ENCODE peak calls at places on chromosome 16, in five cellular contexts. A is WTC11, J is GM12878, N is HCT116, W is HepG2. F is an unnamed sample.

GRCh38 chr16:6916946-6917345 is 415.7 kb upstream of the RBFOX1 start:
- DNase-seq in J (no peak), N (no peak), W (no peak), A (no peak), F (no peak)

GRCh38 chr16:56807011-56807675 is 57.9 kb upstream of the SLC12A3 start:
- DNase-seq in N (no peak), W (peak), J (no peak), A (no peak), F (no peak)

GRCh38 chr16:31404353-31405064 is 11.4 kb downstream of the ITGAD start:
- DNase-seq in W (no peak), A (no peak), J (no peak), N (peak), F (peak)

GRCh38 chr16:54268340-54268739 is 18.2 kb downstream of the IRX3 start:
- DNase-seq in J (no peak), W (peak), A (no peak), N (no peak), F (no peak)

GRCh38 chr16:14527411-14528044 is 102.5 kb downstream of the PARN start:
- DNase-seq in J (no peak), A (no peak), N (no peak), W (no peak), F (no peak)

GRCh38 chr16:46629331-46629843 is 8.2 kb upstream of the SHCBP1 start:
- DNase-seq in N (peak), J (no peak), A (no peak), W (peak), F (peak)

GRCh38 chr16:27251561-27252205 is 16.9 kb downstream of the NSMCE1 start:
- DNase-seq in A (no peak), J (no peak), N (no peak), W (no peak), F (no peak)

GRCh38 chr16:3140603-3141427 is 6.0 kb downstream of the ZNF213 start:
- DNase-seq in N (no peak), J (no peak), W (no peak), A (no peak), F (no peak)

GRCh38 chr16:57504491-57504890 is 18.2 kb upstream of the DOK4 start:
- DNase-seq in W (no peak), J (no peak), A (no peak), N (no peak), F (no peak)

GRCh38 chr16:30567160-30567990 is 4.1 kb downstream of the ZNF688 start:
- DNase-seq in J (no peak), N (no peak), W (no peak), A (no peak), F (no peak)

GRCh38 chr16:35689764-35690163 is 2230.4 kb downstream of the TP53TG3F start:
- DNase-seq in W (no peak), A (no peak), N (no peak), J (no peak), F (no peak)

GRCh38 chr16:57614546-57615343 is 13.7 kb upstream of the ADGRG1 start:
- DNase-seq in J (no peak), N (no peak), W (no peak), A (no peak), F (no peak)

GRCh38 chr16:4380131-4381063 is 8.7 kb downstream of the VASN start:
- DNase-seq in N (no peak), J (no peak), A (no peak), W (no peak), F (no peak)

GRCh38 chr16:69073181-69073669 is 32.2 kb upstream of the HAS3 start:
- DNase-seq in W (peak), A (no peak), J (no peak), N (peak), F (no peak)

GRCh38 chr16:80932725-80933124 is 74.0 kb downstream of the CMC2 start:
- DNase-seq in N (no peak), A (no peak), J (no peak), W (no peak), F (no peak)

GRCh38 chr16:22388101-22388644 is 13.8 kb upstream of the CDR2 start:
- DNase-seq in A (no peak), W (no peak), N (no peak), J (no peak), F (no peak)

GRCh38 chr16:27624154-27625049 is 74.5 kb downstream of the KATNIP start:
- DNase-seq in A (no peak), N (no peak), J (no peak), W (peak), F (no peak)

GRCh38 chr16:56424791-56425438 is 430 bp downstream of the AMFR start:
- DNase-seq in J (no peak), N (no peak), A (peak), W (no peak), F (peak)

DNA sequence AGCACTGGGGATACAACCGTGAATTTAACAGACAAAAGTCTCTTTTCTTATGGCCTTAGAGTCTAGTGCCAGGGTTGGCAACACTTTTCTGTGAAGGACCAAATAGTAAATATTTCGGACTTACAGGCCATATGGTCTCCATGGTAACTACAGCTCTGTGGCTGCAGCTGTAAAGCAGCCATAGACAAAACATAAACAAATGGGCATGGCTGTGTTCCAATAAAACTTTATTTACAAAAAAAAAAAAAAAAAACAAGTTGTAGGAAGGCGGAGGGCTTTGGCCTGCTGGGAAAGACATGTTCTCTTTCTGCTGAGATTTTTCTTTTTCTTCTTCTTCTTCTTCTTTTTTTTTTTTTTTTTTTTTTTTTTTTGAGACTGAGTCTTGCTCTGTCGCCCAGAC is 98.7 kb downstream of the ABCC12 start:
- DNase-seq in A (no peak), N (no peak), W (no peak), J (no peak), F (no peak)
- TF ChIP-seq SP1 in A (no peak), N (no peak), W (no peak), J (no peak), F (no peak)

DNA sequence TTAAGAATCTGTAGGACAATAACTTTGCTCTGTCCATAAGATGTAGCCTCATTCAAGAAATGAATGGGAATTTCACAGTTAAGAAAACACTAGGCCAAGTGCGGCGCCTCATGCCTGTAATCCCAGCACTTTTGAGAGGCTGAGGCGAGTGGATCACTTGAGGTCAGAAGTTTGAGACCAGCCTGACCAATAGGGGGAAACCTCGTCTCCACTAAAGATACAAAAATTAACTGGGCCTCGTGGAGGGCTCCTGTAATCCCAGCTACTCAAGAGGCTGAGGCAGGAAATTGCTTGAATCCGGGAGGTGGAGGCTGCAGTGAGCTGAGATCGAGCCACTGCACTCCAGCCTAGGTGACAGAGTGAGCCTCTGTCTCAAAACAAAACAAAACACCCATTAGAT is 19.9 kb upstream of the RSL1D1 start:
- DNase-seq in W (peak), J (no peak), A (peak), N (no peak), F (no peak)
- TF ChIP-seq SP1 in W (no peak), J (no peak), A (no peak), N (no peak), F (no peak)

DNA sequence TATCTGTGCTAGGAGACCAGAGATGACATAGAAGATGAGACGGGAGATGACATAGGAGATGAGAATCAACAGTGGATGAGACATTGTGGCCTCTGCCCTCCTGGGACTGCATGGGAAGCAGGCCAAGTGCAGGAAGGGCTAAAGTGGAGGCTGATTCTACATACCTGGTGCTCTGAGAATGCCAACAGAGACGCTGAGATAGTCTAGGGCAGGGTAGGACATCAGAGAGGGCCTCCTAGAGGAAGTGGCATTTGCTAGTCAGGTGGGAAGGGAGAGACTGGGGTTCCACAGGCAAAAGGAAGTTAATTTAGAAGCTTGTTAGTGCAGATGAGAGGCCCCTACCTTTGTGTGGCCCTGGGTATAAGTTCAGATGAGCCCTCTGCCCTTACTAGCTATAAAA is 224.2 kb downstream of the CBLN1 start:
- DNase-seq in A (no peak), J (no peak), N (no peak), W (no peak), F (no peak)
- TF ChIP-seq SP1 in A (no peak), J (no peak), N (no peak), W (no peak), F (no peak)

GRCh38 chr16:17416461-17417221 is 54.1 kb downstream of the XYLT1 start:
- DNase-seq in N (no peak), A (peak), W (no peak), J (peak), F (no peak)
- TF ChIP-seq SP1 in N (no peak), A (no peak), W (no peak), J (peak), F (no peak)

GRCh38 chr16:70664325-70665112 is 18.2 kb downstream of the IL34 start:
- DNase-seq in W (no peak), J (no peak), N (no peak), A (no peak), F (no peak)

GRCh38 chr16:70662991-70663523 is 16.7 kb downstream of the IL34 start:
- DNase-seq in J (no peak), N (no peak), A (no peak), W (no peak), F (no peak)

GRCh38 chr16:70661918-70662641 is 15.7 kb downstream of the IL34 start:
- DNase-seq in N (no peak), J (no peak), A (no peak), W (no peak), F (no peak)

GRCh38 chr16:70665113-70665694 is 18.8 kb downstream of the IL34 start:
- DNase-seq in J (no peak), N (no peak), W (no peak), A (no peak), F (no peak)

GRCh38 chr16:70663524-70664324 is 17.4 kb downstream of the IL34 start:
- DNase-seq in N (no peak), A (no peak), W (no peak), J (no peak), F (no peak)
- TF ChIP-seq SP1 in N (no peak), A (no peak), W (no peak), J (no peak), F (no peak)

DNA sequence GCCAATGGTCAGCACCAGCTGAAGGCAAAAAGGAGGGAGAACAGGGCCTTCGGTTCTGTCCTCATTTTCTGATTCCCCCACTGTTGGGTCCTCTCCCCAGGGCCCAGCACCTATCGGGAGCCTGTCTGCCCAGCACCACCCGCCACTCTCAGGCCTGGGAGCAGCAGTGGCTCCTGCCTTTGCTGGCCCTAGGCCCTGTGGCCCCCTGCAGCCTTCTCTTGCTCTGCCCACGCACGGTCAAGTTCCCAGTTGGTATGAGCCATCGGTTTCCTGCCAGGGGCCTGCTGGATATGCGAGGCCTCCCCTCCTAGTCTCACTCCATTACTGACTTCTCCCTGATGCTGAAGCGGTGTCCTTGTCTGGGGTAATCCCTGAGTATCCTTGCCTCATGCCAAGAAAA is 37.5 kb downstream of the HSBP1 start:
- DNase-seq in W (no peak), N (no peak), J (no peak), A (no peak), F (no peak)
- TF ChIP-seq SP1 in W (no peak), N (no peak), J (no peak), A (no peak), F (no peak)

GRCh38 chr16:73432794-73433455 is 385.0 kb upstream of the ZFHX3 start:
- DNase-seq in N (no peak), J (no peak), A (no peak), W (no peak), F (no peak)
- TF ChIP-seq SP1 in N (no peak), J (no peak), A (no peak), W (no peak), F (no peak)

GRCh38 chr16:16099320-16099719 is 124.0 kb downstream of the ABCC6 start:
- DNase-seq in N (no peak), J (no peak), A (no peak), W (no peak), F (no peak)
- TF ChIP-seq SP1 in N (no peak), J (no peak), A (no peak), W (no peak), F (no peak)

GRCh38 chr16:75931043-75931442 is 204.8 kb upstream of the CPHXL start:
- DNase-seq in W (no peak), A (no peak), J (no peak), N (no peak), F (no peak)
- TF ChIP-seq SP1 in W (no peak), A (no peak), J (no peak), N (no peak), F (no peak)

DNA sequence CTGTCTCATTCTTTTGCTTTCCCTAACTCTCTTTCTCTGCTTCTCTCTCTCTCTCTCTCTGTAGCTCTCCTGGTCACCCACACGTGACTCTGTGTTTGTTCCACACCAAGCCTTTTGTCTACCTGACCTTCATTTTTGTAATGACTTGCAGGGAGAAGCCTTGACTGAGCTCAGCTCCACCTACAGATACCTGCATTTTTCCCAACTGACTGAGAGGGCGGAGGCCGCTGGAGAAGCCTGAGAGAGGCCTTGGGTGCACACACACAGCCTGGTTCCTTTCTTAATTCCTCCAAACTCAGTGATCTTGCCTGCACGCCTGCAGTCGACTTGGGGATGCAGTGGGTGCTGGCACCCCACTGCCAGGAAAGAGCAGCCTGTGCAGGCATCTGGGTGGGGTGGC is 68.8 kb downstream of the LYRM1 start:
- DNase-seq in N (no peak), A (no peak), W (no peak), J (no peak), F (no peak)
- TF ChIP-seq SP1 in N (no peak), A (no peak), W (no peak), J (no peak), F (no peak)